ENCODE peak calls at places on chromosomes 5 and 9, in seven cellular contexts. S is activated T-cell treated with anti-CD3 and anti-CD28 coated beads, Interleukin-2, amount 50 U/mL, for 72 hours; V is nephron progenitor cell; J is GM10248; P is fibroblast of lung; Y is T-helper 2 cell; I is RCC 7860. H is an unnamed sample.

GRCh38 chr9:114588671-114589526 is 1.3 kb downstream of the ATP6V1G1 start:
- DNase-seq in S (no peak), V (no peak), J (no peak), P (peak; percentile 59), Y (no peak), I (no peak), H (no peak)

GRCh38 chr5:54307583-54307982 is 2.8 kb downstream of the ARL15 start:
- DNase-seq in S (no peak), V (no peak), J (no peak), P (no peak), Y (no peak), I (no peak), H (no peak)

GRCh38 chr5:18236386-18236785 is 602.1 kb downstream of the TAF11L14 start:
- DNase-seq in S (no peak), V (no peak), J (no peak), P (no peak), Y (no peak), I (no peak), H (no peak)

GRCh38 chr9:106039151-106039935 is 345.0 kb downstream of the TMEM38B start:
- DNase-seq in S (no peak), V (no peak), J (no peak), P (no peak), Y (no peak), I (no peak), H (no peak)

GRCh38 chr9:128420060-128420650 is 502 bp upstream of the CERCAM start:
- DNase-seq in S (peak; percentile 85), V (peak; percentile 83), J (peak; percentile 93), P (peak; percentile 49), Y (peak; percentile 38), I (peak; percentile 44), H (peak; percentile 79)

GRCh38 chr9:96137666-96138429 is 164.1 kb downstream of the HSD17B3 start:
- DNase-seq in S (no peak), V (no peak), J (no peak), P (peak; percentile 48), Y (no peak), I (no peak), H (no peak)

GRCh38 chr5:53490747-53491146 is 10.3 kb downstream of the FST start:
- DNase-seq in S (no peak), V (no peak), J (no peak), P (peak; percentile 62), Y (no peak), I (no peak), H (no peak)

GRCh38 chr5:151104795-151105194 is 24.0 kb upstream of the TNIP1 start:
- DNase-seq in S (no peak), V (no peak), J (no peak), P (peak; percentile 89), Y (no peak), I (no peak), H (no peak)

GRCh38 chr9:35518981-35519679 is 29.2 kb downstream of the RUSC2 start:
- DNase-seq in S (no peak), V (no peak), J (no peak), P (peak; percentile 13), Y (no peak), I (peak; percentile 79), H (no peak)

GRCh38 chr5:126002222-126002897 is 420.8 kb upstream of the GRAMD2B start:
- DNase-seq in S (no peak), V (no peak), J (no peak), P (peak; percentile 94), Y (no peak), I (no peak), H (no peak)

GRCh38 chr9:130642926-130643325 is 21.5 kb upstream of the PRDM12 start:
- DNase-seq in S (no peak), V (no peak), J (no peak), P (no peak), Y (no peak), I (no peak), H (no peak)

GRCh38 chr9:114643001-114643400 is 14.6 kb downstream of the TEX53 start:
- DNase-seq in S (no peak), V (no peak), J (no peak), P (no peak), Y (no peak), I (no peak), H (no peak)

GRCh38 chr9:124521142-124521541 is 13.9 kb upstream of the NR5A1 start:
- DNase-seq in S (no peak), V (no peak), J (no peak), P (no peak), Y (no peak), I (no peak), H (no peak)

GRCh38 chr9:110321055-110321454 is 16.6 kb downstream of the TXNDC8 start:
- DNase-seq in S (no peak), V (no peak), J (no peak), P (no peak), Y (no peak), I (no peak), H (no peak)

GRCh38 chr9:94865599-94866456 is 139.3 kb downstream of the AOPEP start:
- DNase-seq in S (no peak), V (no peak), J (no peak), P (peak; percentile 63), Y (no peak), I (no peak), H (no peak)

GRCh38 chr5:163402007-163402406 is 35.4 kb upstream of the CCNG1 start:
- DNase-seq in S (no peak), V (no peak), J (no peak), P (no peak), Y (no peak), I (no peak), H (no peak)

GRCh38 chr5:6792376-6792775 is 79.1 kb downstream of the TENT4A start:
- DNase-seq in S (no peak), V (no peak), J (no peak), P (no peak), Y (no peak), I (no peak), H (no peak)

GRCh38 chr9:136083558-136084190 is 11.4 kb downstream of the NACC2 start:
- DNase-seq in S (no peak), V (no peak), J (no peak), P (no peak), Y (no peak), I (no peak), H (no peak)

GRCh38 chr5:73796164-73797141 is 170.5 kb downstream of the ARHGEF28 start:
- DNase-seq in S (peak; percentile 14), V (no peak), J (peak; percentile 26), P (peak; percentile 95), Y (no peak), I (peak; percentile 85), H (no peak)

GRCh38 chr5:25554077-25554476 is 909.3 kb upstream of the CDH10 start:
- DNase-seq in S (no peak), V (no peak), J (no peak), P (no peak), Y (no peak), I (no peak), H (no peak)

GRCh38 chr5:151660616-151661015 is 26.1 kb downstream of the SPARC start:
- DNase-seq in S (no peak), V (no peak), J (no peak), P (peak; percentile 69), Y (no peak), I (peak; percentile 25), H (no peak)

GRCh38 chr9:111662851-111663823 is 1.7 kb downstream of the GNG10 start:
- DNase-seq in S (no peak), V (peak; percentile 8), J (no peak), P (no peak), Y (no peak), I (no peak), H (no peak)

GRCh38 chr5:4584982-4585381 is 555.1 kb upstream of the ADAMTS16 start:
- DNase-seq in S (no peak), V (no peak), J (no peak), P (no peak), Y (no peak), I (peak; percentile 83), H (no peak)

GRCh38 chr5:74392698-74393431 is 247.7 kb downstream of the ENC1 start:
- DNase-seq in S (no peak), V (no peak), J (no peak), P (peak; percentile 38), Y (no peak), I (no peak), H (no peak)

GRCh38 chr5:133316346-133317343 is 264.8 kb downstream of the HSPA4 start:
- DNase-seq in S (no peak), V (peak; percentile 29), J (no peak), P (no peak), Y (no peak), I (no peak), H (no peak)

GRCh38 chr9:17799383-17799782 is 220.5 kb downstream of the SH3GL2 start:
- DNase-seq in S (no peak), V (no peak), J (no peak), P (peak; percentile 24), Y (no peak), I (no peak), H (no peak)